ENCODE peak calls at places on chromosomes 4 and X, in nine cellular contexts. One of them, this sample, is unnamed.

GRCh38 chr4:54067163-54067562 is 2.8 kb upstream of the CHIC2 start:
- DNase-seq in EH: peak
- DNase-seq in activated T-cell treated with anti-CD3 and anti-CD28 coated beads, Interleukin-2, amount 50 U/mL, for 4 hours: no peak
- DNase-seq in HuH-7: no peak
- DNase-seq in choroid plexus epithelial cell: peak
- DNase-seq in T-helper 1 cell: no peak
- DNase-seq in GM10248: no peak
- DNase-seq in lower lobe of right lung: no peak
- DNase-seq in stimulated activated CD4-positive, alpha-beta T cell treated with anti-CD3 and anti-CD28 coated beads, Interleukin-1b, Interleukin-23, amount 100 ng/mL, for 48 hours: no peak
- DNase-seq in this sample: no peak

GRCh38 chrX:100654256-100654655 is 10.3 kb downstream of the SRPX2 start:
- DNase-seq in GM10248: no peak
- DNase-seq in choroid plexus epithelial cell: peak
- DNase-seq in stimulated activated CD4-positive, alpha-beta T cell treated with anti-CD3 and anti-CD28 coated beads, Interleukin-1b, Interleukin-23, amount 100 ng/mL, for 48 hours: no peak
- DNase-seq in EH: peak
- DNase-seq in HuH-7: no peak
- DNase-seq in activated T-cell treated with anti-CD3 and anti-CD28 coated beads, Interleukin-2, amount 50 U/mL, for 4 hours: no peak
- DNase-seq in T-helper 1 cell: no peak
- DNase-seq in lower lobe of right lung: no peak
- DNase-seq in this sample: peak

GRCh38 chrX:69387559-69388487 is 116.3 kb upstream of the NALF2 start:
- DNase-seq in HuH-7: peak
- DNase-seq in GM10248: peak
- DNase-seq in choroid plexus epithelial cell: peak
- DNase-seq in stimulated activated CD4-positive, alpha-beta T cell treated with anti-CD3 and anti-CD28 coated beads, Interleukin-1b, Interleukin-23, amount 100 ng/mL, for 48 hours: peak
- DNase-seq in T-helper 1 cell: no peak
- DNase-seq in EH: peak
- DNase-seq in lower lobe of right lung: peak
- DNase-seq in activated T-cell treated with anti-CD3 and anti-CD28 coated beads, Interleukin-2, amount 50 U/mL, for 4 hours: peak
- DNase-seq in this sample: peak

GRCh38 chr4:3521621-3522325 is 10.4 kb downstream of the LRPAP1 start:
- DNase-seq in stimulated activated CD4-positive, alpha-beta T cell treated with anti-CD3 and anti-CD28 coated beads, Interleukin-1b, Interleukin-23, amount 100 ng/mL, for 48 hours: no peak
- DNase-seq in lower lobe of right lung: peak
- DNase-seq in HuH-7: no peak
- DNase-seq in T-helper 1 cell: no peak
- DNase-seq in GM10248: no peak
- DNase-seq in EH: no peak
- DNase-seq in choroid plexus epithelial cell: no peak
- DNase-seq in activated T-cell treated with anti-CD3 and anti-CD28 coated beads, Interleukin-2, amount 50 U/mL, for 4 hours: no peak
- DNase-seq in this sample: no peak

GRCh38 chr4:188826393-188826792 is 687.2 kb downstream of the TRIML1 start:
- DNase-seq in HuH-7: no peak
- DNase-seq in lower lobe of right lung: no peak
- DNase-seq in GM10248: no peak
- DNase-seq in EH: no peak
- DNase-seq in T-helper 1 cell: no peak
- DNase-seq in activated T-cell treated with anti-CD3 and anti-CD28 coated beads, Interleukin-2, amount 50 U/mL, for 4 hours: no peak
- DNase-seq in stimulated activated CD4-positive, alpha-beta T cell treated with anti-CD3 and anti-CD28 coated beads, Interleukin-1b, Interleukin-23, amount 100 ng/mL, for 48 hours: no peak
- DNase-seq in choroid plexus epithelial cell: no peak
- DNase-seq in this sample: no peak

GRCh38 chrX:20313889-20314288 is 47.2 kb upstream of the RPS6KA3 start:
- DNase-seq in T-helper 1 cell: no peak
- DNase-seq in choroid plexus epithelial cell: no peak
- DNase-seq in stimulated activated CD4-positive, alpha-beta T cell treated with anti-CD3 and anti-CD28 coated beads, Interleukin-1b, Interleukin-23, amount 100 ng/mL, for 48 hours: no peak
- DNase-seq in activated T-cell treated with anti-CD3 and anti-CD28 coated beads, Interleukin-2, amount 50 U/mL, for 4 hours: no peak
- DNase-seq in lower lobe of right lung: no peak
- DNase-seq in GM10248: no peak
- DNase-seq in HuH-7: no peak
- DNase-seq in EH: no peak
- DNase-seq in this sample: no peak

GRCh38 chr4:137558951-137559350 is 26.7 kb upstream of the PCDH18 start:
- DNase-seq in HuH-7: no peak
- DNase-seq in lower lobe of right lung: no peak
- DNase-seq in T-helper 1 cell: no peak
- DNase-seq in choroid plexus epithelial cell: peak
- DNase-seq in EH: peak
- DNase-seq in stimulated activated CD4-positive, alpha-beta T cell treated with anti-CD3 and anti-CD28 coated beads, Interleukin-1b, Interleukin-23, amount 100 ng/mL, for 48 hours: no peak
- DNase-seq in GM10248: no peak
- DNase-seq in activated T-cell treated with anti-CD3 and anti-CD28 coated beads, Interleukin-2, amount 50 U/mL, for 4 hours: no peak
- DNase-seq in this sample: no peak

GRCh38 chr4:179196511-179196910 is 1754.3 kb upstream of the AGA start:
- DNase-seq in stimulated activated CD4-positive, alpha-beta T cell treated with anti-CD3 and anti-CD28 coated beads, Interleukin-1b, Interleukin-23, amount 100 ng/mL, for 48 hours: no peak
- DNase-seq in activated T-cell treated with anti-CD3 and anti-CD28 coated beads, Interleukin-2, amount 50 U/mL, for 4 hours: no peak
- DNase-seq in GM10248: no peak
- DNase-seq in T-helper 1 cell: no peak
- DNase-seq in HuH-7: no peak
- DNase-seq in EH: no peak
- DNase-seq in lower lobe of right lung: no peak
- DNase-seq in choroid plexus epithelial cell: peak
- DNase-seq in this sample: no peak

GRCh38 chr4:67152976-67153375 is 392.3 kb downstream of the CENPC start:
- DNase-seq in T-helper 1 cell: no peak
- DNase-seq in choroid plexus epithelial cell: no peak
- DNase-seq in EH: no peak
- DNase-seq in lower lobe of right lung: no peak
- DNase-seq in HuH-7: no peak
- DNase-seq in stimulated activated CD4-positive, alpha-beta T cell treated with anti-CD3 and anti-CD28 coated beads, Interleukin-1b, Interleukin-23, amount 100 ng/mL, for 48 hours: no peak
- DNase-seq in GM10248: no peak
- DNase-seq in activated T-cell treated with anti-CD3 and anti-CD28 coated beads, Interleukin-2, amount 50 U/mL, for 4 hours: no peak
- DNase-seq in this sample: no peak

GRCh38 chr4:124061413-124061812 is 651.1 kb downstream of the ANKRD50 start:
- DNase-seq in lower lobe of right lung: no peak
- DNase-seq in choroid plexus epithelial cell: peak
- DNase-seq in HuH-7: no peak
- DNase-seq in GM10248: no peak
- DNase-seq in stimulated activated CD4-positive, alpha-beta T cell treated with anti-CD3 and anti-CD28 coated beads, Interleukin-1b, Interleukin-23, amount 100 ng/mL, for 48 hours: no peak
- DNase-seq in T-helper 1 cell: no peak
- DNase-seq in activated T-cell treated with anti-CD3 and anti-CD28 coated beads, Interleukin-2, amount 50 U/mL, for 4 hours: no peak
- DNase-seq in EH: peak
- DNase-seq in this sample: no peak

GRCh38 chr4:183240581-183241321 is 79.3 kb downstream of the CLDN22 start:
- DNase-seq in T-helper 1 cell: no peak
- DNase-seq in GM10248: no peak
- DNase-seq in choroid plexus epithelial cell: no peak
- DNase-seq in HuH-7: no peak
- DNase-seq in stimulated activated CD4-positive, alpha-beta T cell treated with anti-CD3 and anti-CD28 coated beads, Interleukin-1b, Interleukin-23, amount 100 ng/mL, for 48 hours: no peak
- DNase-seq in activated T-cell treated with anti-CD3 and anti-CD28 coated beads, Interleukin-2, amount 50 U/mL, for 4 hours: no peak
- DNase-seq in lower lobe of right lung: no peak
- DNase-seq in EH: no peak
- DNase-seq in this sample: no peak

This sample was measured in NCI-H2227 treated with DMSO at 0.1 percent for 48 hours.